ENCODE peak calls at places on chromosomes 7 and 10, in four cellular contexts. P, H, I and S are unnamed samples. For H3K9me3, the result is how much of the 10 kb centered on the place peaks cover.

GRCh38 chr10:15462253-15462885 is 91.3 kb upstream of the FAM171A1 start:
- DNase-seq in I (no peak), P (peak), H (no peak), S (no peak)

GRCh38 chr10:104406715-104407517 is 53.3 kb downstream of the CFAP58 start:
- DNase-seq in P (peak), I (no peak), H (peak), S (no peak)

GRCh38 chr7:87219545-87220025 is at the start of gene TMEM243:
- DNase-seq in H (peak), I (peak), P (peak), S (peak)

GRCh38 chr10:121596668-121597503 is 1.4 kb downstream of the FGFR2 start:
- DNase-seq in P (peak), H (peak), I (no peak), S (no peak)

GRCh38 chr7:30027065-30027456 is 559 bp upstream of the FKBP14 start:
- DNase-seq in P (peak), I (peak), H (peak), S (peak)

GRCh38 chr7:150973571-150974451 is 4.3 kb downstream of the KCNH2 start:
- DNase-seq in P (no peak), H (no peak), I (peak), S (no peak)

GRCh38 chr7:129462445-129462844 is 28.2 kb downstream of the STRIP2 start:
- DNase-seq in I (no peak), P (no peak), H (no peak), S (no peak)

GRCh38 chr7:2003931-2004812 is 228.6 kb downstream of the MAD1L1 start:
- DNase-seq in P (no peak), I (no peak), H (no peak), S (no peak)

GRCh38 chr10:87092861-87093460 is 1.7 kb downstream of the GLUD1 start:
- DNase-seq in P (peak), I (peak), H (peak), S (no peak)

GRCh38 chr7:73900286-73900685 is 39.3 kb downstream of the TMEM270 start:
- DNase-seq in I (no peak), P (peak), H (no peak), S (no peak)
- H3K27ac ChIP-seq in I (no peak), P (peak), H (peak), S (no peak)

GRCh38 chr7:20488850-20489249 is 126.6 kb upstream of the ABCB5 start:
- DNase-seq in P (no peak), H (no peak), I (no peak), S (no peak)

GRCh38 chr7:20491286-20491685 is 124.2 kb upstream of the ABCB5 start:
- DNase-seq in P (no peak), H (no peak), I (no peak), S (no peak)
- H3K9me3 ChIP-seq in P (under half), H (under half), I (under half), S (under half)

GRCh38 chr7:10156972-10157371 is 816.7 kb upstream of the PHF14 start:
- DNase-seq in P (no peak), H (no peak), I (no peak), S (no peak)
- H3K27ac ChIP-seq in P (no peak), H (no peak), I (no peak), S (no peak)

GRCh38 chr7:157579425-157579824 is 242.6 kb downstream of the DNAJB6 start:
- DNase-seq in P (no peak), I (no peak), H (no peak), S (no peak)

GRCh38 chr7:157577061-157577460 is 240.3 kb downstream of the DNAJB6 start:
- DNase-seq in P (no peak), I (no peak), H (no peak), S (no peak)

GRCh38 chr7:157575777-157576176 is 239.0 kb downstream of the DNAJB6 start:
- DNase-seq in I (no peak), H (no peak), P (no peak), S (no peak)

GRCh38 chr7:157576415-157576814 is 239.6 kb downstream of the DNAJB6 start:
- DNase-seq in P (no peak), I (peak), H (no peak), S (peak)

DNA sequence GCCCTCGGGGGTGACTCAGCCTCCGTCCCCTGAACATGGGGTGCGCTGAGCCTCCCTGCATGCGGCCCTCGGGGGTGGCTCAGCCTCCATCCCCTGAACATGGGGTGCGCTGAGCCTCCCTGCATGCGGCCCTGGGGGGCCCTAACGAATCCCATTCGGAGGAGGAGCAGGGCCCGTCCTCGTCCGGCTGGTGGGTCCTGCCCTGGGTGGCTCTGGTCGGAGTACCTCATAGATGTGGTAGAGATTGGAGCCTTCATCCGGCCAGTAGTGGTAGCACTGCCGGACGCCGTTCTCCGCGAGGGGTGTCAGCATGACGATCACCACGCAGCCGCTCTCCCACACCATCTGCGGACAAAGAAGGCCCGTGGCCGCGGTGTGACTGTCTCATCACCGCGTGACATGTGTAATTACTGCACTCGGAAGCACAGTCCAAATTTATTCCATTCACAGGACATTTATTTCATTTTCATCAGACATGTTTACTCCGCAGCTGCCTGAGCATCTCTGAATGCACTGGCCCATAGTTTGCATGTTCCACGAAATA is 241.1 kb downstream of the DNAJB6 start:
- DNase-seq in I (no peak), H (no peak), P (no peak), S (no peak)
- H3K9me3 ChIP-seq in I (under half), H (under half), P (under half), S (under half)

DNA sequence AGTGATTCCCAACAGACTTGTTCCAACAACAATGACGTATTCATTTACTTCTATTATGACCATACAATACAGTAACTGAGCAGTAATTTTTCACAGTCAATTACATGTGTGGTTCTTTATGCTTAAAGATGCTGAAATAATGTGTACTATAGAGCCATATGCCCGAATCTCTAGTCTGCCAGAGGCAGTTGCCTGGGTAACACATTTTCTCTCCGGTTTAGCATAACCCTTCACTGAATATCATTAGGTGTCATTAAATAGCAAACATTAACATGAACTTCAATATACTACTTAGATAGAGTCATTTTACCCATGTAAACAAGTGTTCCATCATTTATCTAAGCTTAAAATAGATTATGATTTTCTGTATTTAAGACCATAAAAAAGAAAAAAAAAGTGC is 74.9 kb downstream of the SLC25A13 start:
- DNase-seq in H (no peak), I (no peak), P (no peak), S (no peak)
- H3K27ac ChIP-seq in H (no peak), I (no peak), P (no peak), S (no peak)

GRCh38 chr7:158315326-158315725 is 272.3 kb downstream of the PTPRN2 start:
- DNase-seq in P (no peak), H (no peak), I (no peak), S (no peak)

GRCh38 chr7:158315881-158316280 is 271.7 kb downstream of the PTPRN2 start:
- DNase-seq in H (no peak), I (no peak), P (no peak), S (no peak)

GRCh38 chr7:158312789-158313188 is 274.8 kb downstream of the PTPRN2 start:
- DNase-seq in P (no peak), H (no peak), I (no peak), S (no peak)

GRCh38 chr7:158313931-158314330 is 273.7 kb downstream of the PTPRN2 start:
- DNase-seq in H (no peak), I (no peak), P (no peak), S (no peak)

DNA sequence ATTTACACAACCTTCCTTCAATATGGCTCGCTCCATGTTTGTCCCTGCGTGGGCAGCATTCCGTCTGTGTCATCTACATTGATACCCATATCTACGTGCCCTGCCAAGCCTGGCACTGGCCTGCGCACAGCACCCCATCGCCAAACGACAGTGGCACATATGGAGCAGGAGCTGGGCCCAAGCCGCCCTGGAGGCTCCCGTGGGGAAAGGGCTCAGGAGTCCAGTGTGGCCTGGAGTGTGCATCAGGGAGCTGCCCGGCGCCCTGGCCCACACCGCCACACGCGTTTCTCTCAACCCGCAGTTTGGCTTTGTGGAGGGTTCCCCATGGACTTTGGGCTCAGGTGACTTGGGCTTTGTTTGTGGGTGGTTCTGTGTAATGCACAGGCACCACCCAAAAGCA is 273.2 kb downstream of the PTPRN2 start:
- DNase-seq in P (no peak), I (no peak), H (no peak), S (no peak)
- H3K9me3 ChIP-seq in P (under half), I (under half), H (under half), S (under half)

DNA sequence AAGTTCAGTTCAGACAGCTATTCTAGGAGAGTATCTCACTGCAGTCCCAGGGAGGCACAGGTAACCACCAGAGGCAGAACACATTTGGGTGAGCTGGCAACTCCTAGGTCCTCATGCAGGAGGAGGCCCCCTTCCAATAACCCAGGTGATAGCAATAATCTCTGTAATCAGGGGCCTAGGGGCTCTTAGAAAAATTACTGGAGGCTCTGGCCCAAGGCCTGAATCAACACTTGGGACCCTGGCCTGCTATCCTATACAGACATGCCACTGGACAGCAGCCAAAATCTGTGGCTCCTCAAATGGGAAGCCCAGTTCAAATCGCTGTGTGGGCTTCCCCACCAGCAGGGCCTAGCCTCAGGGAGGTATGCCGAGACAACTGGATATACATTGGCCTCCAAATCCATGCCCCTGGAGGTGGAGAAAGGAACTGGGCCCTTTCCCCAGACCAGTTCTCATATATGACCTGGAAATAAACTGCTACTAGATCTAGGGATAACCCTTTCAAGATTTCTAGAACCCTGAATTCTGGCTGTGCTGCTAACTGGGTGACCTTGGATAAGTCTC is 1.6 kb downstream of the AVPI1 start:
- DNase-seq in H (no peak), P (peak), I (no peak), S (no peak)
- H3K27ac ChIP-seq in H (peak), P (peak), I (no peak), S (peak)

GRCh38 chr7:138515001-138515528 is 55.0 kb downstream of the TRIM24 start:
- DNase-seq in H (no peak), P (no peak), I (no peak), S (no peak)
- H3K9me3 ChIP-seq in H (under half), P (under half), I (under half), S (under half)